ENCODE peak calls at places on chromosomes 1 and 21, in five cellular contexts. N is KG1, Q is NCI-H524 treated with DMSO at 0.1 percent for 48 hours, S is AG04450, L is ACHN. C is an unnamed sample.

GRCh38 chr1:228913649-228914048 is 178.4 kb downstream of the RHOU start:
- DNase-seq in S (no peak), L (no peak), Q (peak), N (no peak), C (peak)

GRCh38 chr1:108199231-108199657 is 899 bp downstream of the SLC25A24 start:
- DNase-seq in S (no peak), L (peak), N (no peak), Q (no peak), C (no peak)

GRCh38 chr21:46188226-46189212 is 4.3 kb upstream of the SPATC1L start:
- DNase-seq in N (no peak), Q (no peak), L (peak), S (no peak), C (no peak)

GRCh38 chr1:228974296-228974695 is 239.0 kb downstream of the RHOU start:
- DNase-seq in N (no peak), L (no peak), Q (no peak), S (no peak), C (no peak)

GRCh38 chr1:161676958-161677689 is 14.2 kb downstream of the FCGR2B start:
- DNase-seq in L (no peak), Q (no peak), N (no peak), S (no peak), C (no peak)

GRCh38 chr1:20633190-20634064 is at the start of gene PINK1:
- DNase-seq in S (no peak), L (peak), Q (no peak), N (peak), C (peak)

GRCh38 chr1:70767377-70767776 is 280.2 kb downstream of the PTGER3 start:
- DNase-seq in L (no peak), N (no peak), Q (no peak), S (no peak), C (no peak)

GRCh38 chr1:67983867-67984266 is 66.6 kb downstream of the DIRAS3 start:
- DNase-seq in N (no peak), S (no peak), L (no peak), Q (no peak), C (no peak)

GRCh38 chr1:243587285-243587684 is 262.8 kb downstream of the AKT3 start:
- DNase-seq in L (no peak), S (no peak), Q (no peak), N (no peak), C (no peak)

GRCh38 chr1:116531917-116532316 is 38.9 kb downstream of the CD58 start:
- DNase-seq in S (no peak), N (no peak), L (no peak), Q (no peak), C (no peak)

GRCh38 chr1:7069888-7070287 is 284.6 kb downstream of the CAMTA1 start:
- DNase-seq in N (no peak), L (no peak), S (no peak), Q (no peak), C (no peak)

GRCh38 chr1:49163041-49163440 is 386.4 kb upstream of the BEND5 start:
- DNase-seq in Q (no peak), L (no peak), S (no peak), N (no peak), C (no peak)

GRCh38 chr1:53530550-53530949 is 71.4 kb downstream of the DMRTB1 start:
- DNase-seq in S (no peak), Q (peak), L (no peak), N (no peak), C (no peak)

GRCh38 chr21:17679002-17679600 is 66.4 kb upstream of the BTG3 start:
- DNase-seq in N (no peak), L (peak), S (peak), Q (peak), C (no peak)

GRCh38 chr1:24874611-24875225 is 55.4 kb downstream of the RUNX3 start:
- DNase-seq in N (no peak), Q (no peak), L (no peak), S (no peak), C (no peak)

GRCh38 chr1:214524824-214525223 is 26.6 kb downstream of the PTPN14 start:
- DNase-seq in L (no peak), N (no peak), Q (no peak), S (no peak), C (no peak)

GRCh38 chr1:10853701-10854100 is 57.3 kb upstream of the CASZ1 start:
- DNase-seq in S (no peak), Q (no peak), N (no peak), L (no peak), C (no peak)

GRCh38 chr1:108079550-108079949 is 114.6 kb upstream of the VAV3 start:
- DNase-seq in N (peak), Q (no peak), L (no peak), S (no peak), C (peak)

GRCh38 chr1:23303524-23303923 is 40.6 kb downstream of the HNRNPR start:
- DNase-seq in Q (no peak), S (no peak), L (no peak), N (no peak), C (no peak)

GRCh38 chr1:105137543-105138444 is 1388.1 kb downstream of the AMY1C start:
- DNase-seq in S (no peak), N (no peak), Q (peak), L (peak), C (peak)

GRCh38 chr1:92480813-92481597 is 5.7 kb downstream of the GFI1 start:
- DNase-seq in L (no peak), N (no peak), S (no peak), Q (no peak), C (peak)

GRCh38 chr1:116375884-116376733 is 3.1 kb downstream of the ATP1A1 start:
- DNase-seq in L (peak), S (no peak), Q (no peak), N (no peak), C (peak)

GRCh38 chr1:112727716-112728115 is 12.6 kb upstream of the PPM1J start:
- DNase-seq in N (no peak), S (no peak), Q (no peak), L (no peak), C (no peak)

GRCh38 chr1:86052948-86053698 is 103.4 kb downstream of the COL24A1 start:
- DNase-seq in L (no peak), N (no peak), Q (no peak), S (peak), C (no peak)

GRCh38 chr1:47991187-47991586 is 6.0 kb downstream of the TRABD2B start:
- DNase-seq in N (no peak), L (no peak), Q (no peak), S (no peak), C (no peak)

GRCh38 chr1:219412772-219413171 is 200.1 kb downstream of the ZC3H11B start:
- DNase-seq in S (no peak), Q (no peak), N (no peak), L (no peak), C (no peak)

GRCh38 chr1:183567584-183567983 is 22.7 kb downstream of the NCF2 start:
- DNase-seq in N (peak), L (no peak), Q (no peak), S (no peak), C (peak)

GRCh38 chr21:44088401-44088780 is 18.8 kb upstream of the PWP2 start:
- DNase-seq in L (no peak), S (no peak), N (no peak), Q (no peak), C (no peak)

GRCh38 chr21:39071623-39072214 is 111.5 kb downstream of the PSMG1 start:
- DNase-seq in N (no peak), S (peak), L (no peak), Q (no peak), C (no peak)

GRCh38 chr1:29270881-29271390 is 34.6 kb downstream of the PTPRU start:
- DNase-seq in Q (no peak), N (no peak), S (no peak), L (no peak), C (no peak)

GRCh38 chr21:43815107-43815742 is 25.8 kb downstream of the RRP1 start:
- DNase-seq in Q (no peak), L (no peak), S (no peak), N (no peak), C (no peak)